ENCODE peak calls at places on chromosomes 1 and 21, in four cellular contexts. M is PC-3, D is uterus, T is cardiac muscle cell. C is an unnamed sample.

GRCh38 chr1:198042168-198042567 is 114.6 kb upstream of the NEK7 start:
- DNase-seq in T (peak), M (no peak), D (no peak), C (no peak)

GRCh38 chr1:210397681-210398080 is 69.0 kb downstream of the HHAT start:
- DNase-seq in M (no peak), D (no peak), T (no peak), C (no peak)

GRCh38 chr1:230427981-230428380 is 1.8 kb upstream of the PGBD5 start:
- DNase-seq in D (no peak), M (no peak), T (no peak), C (no peak)

GRCh38 chr1:33165209-33165608 is 16.6 kb downstream of the TRIM62 start:
- DNase-seq in T (no peak), D (no peak), M (no peak), C (no peak)

GRCh38 chr1:185853739-185854138 is 119.5 kb downstream of the HMCN1 start:
- DNase-seq in M (peak), T (peak), D (no peak), C (no peak)

GRCh38 chr1:32047701-32048100 is 25.0 kb upstream of the TMEM39B start:
- DNase-seq in M (no peak), T (no peak), D (no peak), C (no peak)

GRCh38 chr1:155184835-155185782 is 11.5 kb downstream of the TRIM46 start:
- DNase-seq in M (no peak), D (no peak), T (no peak), C (no peak)

GRCh38 chr1:94606471-94606870 is 64.9 kb upstream of the F3 start:
- DNase-seq in T (no peak), M (no peak), D (no peak), C (no peak)

GRCh38 chr1:200969726-200970521 is 53.6 kb downstream of the KIF21B start:
- DNase-seq in T (no peak), M (no peak), D (no peak), C (no peak)

GRCh38 chr1:59237905-59238304 is 59.0 kb upstream of the FGGY start:
- DNase-seq in D (no peak), T (no peak), M (no peak), C (no peak)

GRCh38 chr1:224459051-224459450 is 24.5 kb upstream of the WDR26 start:
- DNase-seq in M (no peak), T (peak), D (no peak), C (no peak)

GRCh38 chr21:43908167-43908566 is 43.1 kb downstream of the AGPAT3 start:
- DNase-seq in D (no peak), T (no peak), M (no peak), C (no peak)

GRCh38 chr1:31297273-31298247 is 728 bp downstream of the ZCCHC17 start:
- DNase-seq in D (no peak), T (peak), M (peak), C (no peak)

GRCh38 chr1:119275930-119276215 is 92.7 kb upstream of the HAO2 start:
- DNase-seq in T (peak), D (no peak), M (no peak), C (no peak)

GRCh38 chr1:118154220-118154619 is 30.8 kb downstream of the SPAG17 start:
- DNase-seq in D (no peak), M (peak), T (peak), C (no peak)

GRCh38 chr1:108785880-108786279 is 39.4 kb downstream of the STXBP3 start:
- DNase-seq in T (no peak), D (no peak), M (no peak), C (no peak)

GRCh38 chr1:81801834-81802531 is 1.2 kb downstream of the ADGRL2 start:
- DNase-seq in T (peak), D (no peak), M (no peak), C (peak)

GRCh38 chr21:41555053-41555452 is 47.1 kb upstream of the TMPRSS2 start:
- DNase-seq in M (no peak), T (no peak), D (no peak), C (no peak)

GRCh38 chr1:5888606-5889211 is 103.5 kb downstream of the NPHP4 start:
- DNase-seq in T (no peak), D (no peak), M (no peak), C (no peak)

GRCh38 chr1:113793878-113794834 is 18.1 kb downstream of the RSBN1 start:
- DNase-seq in D (no peak), T (no peak), M (no peak), C (no peak)

GRCh38 chr1:86868477-86868876 is 45.4 kb downstream of the SELENOF start:
- DNase-seq in D (no peak), T (peak), M (no peak), C (no peak)

GRCh38 chr1:44074415-44074814 is 43.2 kb upstream of the SLC6A9 start:
- DNase-seq in T (no peak), M (no peak), D (no peak), C (no peak)

GRCh38 chr21:33189237-33189636 is 40.5 kb upstream of the IFNAR2 start:
- DNase-seq in M (no peak), T (no peak), D (no peak), C (no peak)

GRCh38 chr21:31991356-31992331 is 118.8 kb downstream of the HUNK start:
- DNase-seq in D (no peak), M (no peak), T (no peak), C (no peak)

GRCh38 chr1:157377216-157377821 is 175.0 kb downstream of the FCRL5 start:
- DNase-seq in T (peak), D (no peak), M (peak), C (no peak)

GRCh38 chr21:45846373-45847160 is 135.0 kb upstream of the COL6A1 start:
- DNase-seq in M (no peak), T (peak), D (peak), C (no peak)
- H3K27ac ChIP-seq in M (no peak), T (no peak), D (peak), C (no peak)

DNA sequence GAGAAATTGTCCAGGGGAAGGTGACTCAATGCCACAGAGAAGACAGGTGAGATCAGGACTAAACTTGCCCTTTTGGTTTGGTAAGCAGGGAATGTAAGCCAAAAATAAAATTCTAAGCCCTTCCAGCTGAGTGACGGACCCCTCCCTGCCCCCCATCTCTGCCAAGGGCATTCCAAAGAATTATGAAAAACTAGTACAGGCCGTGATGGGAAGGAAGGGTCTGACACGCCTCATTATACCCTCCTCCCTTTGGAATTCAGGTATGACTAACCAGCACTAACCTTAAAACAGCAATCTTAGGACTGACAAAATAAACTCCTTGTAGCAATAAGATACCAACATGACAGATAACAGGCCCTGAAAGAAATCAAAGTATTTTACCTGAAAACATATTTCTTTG is 99.6 kb downstream of the GABPA start:
- DNase-seq in T (no peak), D (no peak), M (peak), C (no peak)
- H3K27ac ChIP-seq in T (no peak), D (no peak), M (no peak), C (no peak)

GRCh38 chr1:8871965-8872399 is 6.5 kb downstream of the ENO1 start:
- DNase-seq in D (no peak), T (no peak), M (no peak), C (no peak)
- H3K27ac ChIP-seq in D (no peak), T (peak), M (peak), C (peak)

DNA sequence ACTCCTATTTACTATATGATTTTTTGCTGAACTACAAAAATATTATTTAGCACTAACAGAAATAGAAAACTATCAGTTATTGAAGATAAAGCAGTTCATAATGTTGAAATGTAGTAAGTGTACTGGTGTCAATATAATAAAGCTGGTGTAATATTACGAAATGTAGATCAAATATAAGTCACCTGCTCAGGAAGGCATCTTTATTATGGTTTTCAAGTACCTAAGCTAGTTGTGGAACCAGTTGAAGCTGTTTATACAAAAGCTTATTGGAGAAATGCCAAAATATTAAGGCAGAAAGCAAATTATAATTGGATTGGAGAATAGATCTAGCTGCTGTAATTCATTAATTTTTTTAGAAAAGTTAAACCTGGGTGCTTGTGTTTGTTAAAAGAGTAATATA is 6.2 kb upstream of the MARK1 start:
- DNase-seq in M (peak), D (no peak), T (no peak), C (no peak)
- H3K27ac ChIP-seq in M (no peak), D (no peak), T (no peak), C (no peak)

GRCh38 chr1:36148821-36149236 is 457 bp downstream of the TRAPPC3 start:
- DNase-seq in T (no peak), M (no peak), D (no peak), C (no peak)
- H3K27ac ChIP-seq in T (peak), M (peak), D (peak), C (peak)

GRCh38 chr1:3169621-3170356 is 100.8 kb downstream of the PRDM16 start:
- DNase-seq in T (no peak), D (no peak), M (no peak), C (no peak)

GRCh38 chr1:3172431-3173112 is 103.6 kb downstream of the PRDM16 start:
- DNase-seq in M (no peak), T (no peak), D (no peak), C (no peak)

GRCh38 chr1:3168678-3169077 is 99.7 kb downstream of the PRDM16 start:
- DNase-seq in D (no peak), M (no peak), T (no peak), C (no peak)

GRCh38 chr1:3171761-3172160 is 102.8 kb downstream of the PRDM16 start:
- DNase-seq in D (no peak), T (no peak), M (no peak), C (no peak)

DNA sequence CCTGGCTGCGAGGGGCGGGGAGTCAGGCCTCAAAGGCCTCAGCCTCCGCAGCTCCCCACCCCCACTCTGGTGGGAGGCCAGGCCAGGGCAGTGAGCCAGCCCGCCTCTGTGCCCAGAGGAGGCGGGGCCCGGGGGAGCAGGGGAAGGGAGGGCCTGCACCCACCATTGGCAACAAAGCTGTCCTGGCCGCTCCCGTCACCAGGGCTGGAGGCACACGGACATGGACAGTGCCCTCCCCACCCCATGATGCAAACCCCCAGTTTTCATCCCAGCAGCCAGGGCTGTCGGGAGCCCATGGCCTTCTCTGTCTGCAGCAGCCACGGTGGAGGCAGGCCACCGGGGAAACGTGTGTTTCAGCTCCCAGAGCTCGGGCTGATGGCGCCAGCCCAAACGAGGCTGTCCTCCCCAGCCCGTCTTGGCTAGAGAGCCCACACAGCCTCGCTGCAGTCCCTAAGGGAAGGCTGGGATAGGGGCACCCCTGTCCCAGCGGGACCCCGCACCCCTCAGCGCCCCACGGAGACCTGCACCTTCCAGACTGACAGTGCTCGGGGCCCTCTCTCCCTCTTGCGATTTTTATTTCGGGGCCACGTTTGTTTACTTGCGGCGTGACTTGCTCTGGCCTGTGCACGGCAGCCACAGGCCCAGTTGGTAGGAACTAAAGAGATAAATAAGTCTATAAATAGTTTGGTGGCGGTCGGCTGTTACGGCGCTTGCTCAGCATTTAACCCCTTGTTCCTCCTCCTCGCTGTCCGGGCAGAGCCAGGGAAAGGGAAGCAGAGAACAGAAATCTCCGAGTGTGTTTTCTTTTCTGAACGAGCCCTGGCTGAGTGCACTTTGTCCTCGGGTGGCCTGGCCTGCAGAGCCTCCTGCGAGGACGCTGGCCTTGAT is 101.8 kb downstream of the PRDM16 start:
- DNase-seq in M (no peak), D (peak), T (peak), C (peak)
- H3K27ac ChIP-seq in M (no peak), D (peak), T (peak), C (peak)

GRCh38 chr1:84272401-84272800 is 29.1 kb upstream of the SAMD13 start:
- DNase-seq in T (no peak), D (no peak), M (peak), C (no peak)
- H3K27ac ChIP-seq in T (no peak), D (no peak), M (peak), C (no peak)

DNA sequence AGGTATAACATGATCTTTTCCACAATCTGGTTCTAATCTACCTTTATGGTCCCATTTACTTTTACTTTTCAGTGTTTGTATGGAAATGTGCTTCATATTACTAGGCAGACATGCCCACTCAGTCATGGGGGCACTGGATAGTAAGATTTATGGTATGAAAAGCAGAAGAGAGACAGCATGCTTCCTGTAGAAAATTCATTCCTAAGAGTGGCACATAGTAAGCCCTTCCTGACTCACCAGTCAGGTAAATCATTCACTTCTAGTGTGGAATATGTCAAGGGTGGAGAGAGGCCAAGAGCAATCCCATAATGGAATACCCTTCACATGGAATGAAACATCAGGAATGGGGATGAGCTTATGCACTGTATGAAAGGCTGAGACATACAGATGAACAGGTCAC is 49.5 kb upstream of the BCL10 start:
- DNase-seq in T (no peak), M (peak), D (no peak), C (no peak)
- H3K27ac ChIP-seq in T (no peak), M (peak), D (no peak), C (no peak)

GRCh38 chr1:236082511-236082910 is 17.6 kb upstream of the NID1 start:
- DNase-seq in M (no peak), T (no peak), D (no peak), C (no peak)

GRCh38 chr1:236079703-236080245 is 14.9 kb upstream of the NID1 start:
- DNase-seq in D (no peak), T (no peak), M (no peak), C (no peak)

GRCh38 chr1:236075848-236076247 is 11.0 kb upstream of the NID1 start:
- DNase-seq in M (no peak), D (no peak), T (no peak), C (no peak)

GRCh38 chr1:236081546-236082227 is 16.8 kb upstream of the NID1 start:
- DNase-seq in M (peak), D (no peak), T (no peak), C (no peak)

GRCh38 chr1:236078988-236079387 is 14.1 kb upstream of the NID1 start:
- DNase-seq in T (no peak), D (no peak), M (no peak), C (no peak)
- H3K27ac ChIP-seq in T (no peak), D (no peak), M (no peak), C (no peak)

C was measured in caudate nucleus.